ENCODE peak calls at places on chromosomes 16 and 17, in seven cellular contexts. One of them, this sample, is unnamed.

GRCh38 chr17:3558603-3559269 is 1.1 kb upstream of the TRPV3 start:
- DNase-seq in ascending aorta: no peak
- DNase-seq in IMR-90: peak; percentile 92
- DNase-seq in cardiac muscle cell: peak; percentile 43
- DNase-seq in BE2C: no peak
- DNase-seq in breast epithelium: peak; percentile 63
- DNase-seq in tibial artery: no peak
- DNase-seq in this sample: no peak

GRCh38 chr16:27245276-27246231 is 23.0 kb downstream of the NSMCE1 start:
- DNase-seq in ascending aorta: no peak
- DNase-seq in IMR-90: peak; percentile 99
- DNase-seq in cardiac muscle cell: peak; percentile 85
- DNase-seq in BE2C: no peak
- DNase-seq in breast epithelium: peak; percentile 15
- DNase-seq in tibial artery: peak; percentile 71
- DNase-seq in this sample: no peak

GRCh38 chr17:49779730-49780220 is 8.7 kb upstream of the KAT7 start:
- DNase-seq in ascending aorta: no peak
- DNase-seq in IMR-90: peak; percentile 84
- DNase-seq in cardiac muscle cell: peak; percentile 89
- DNase-seq in BE2C: peak; percentile 42
- DNase-seq in breast epithelium: no peak
- DNase-seq in tibial artery: peak; percentile 49
- DNase-seq in this sample: peak; percentile 42

GRCh38 chr17:44004761-44005526 is 522 bp downstream of the NAGS start:
- DNase-seq in ascending aorta: no peak
- DNase-seq in IMR-90: no peak
- DNase-seq in cardiac muscle cell: no peak
- DNase-seq in BE2C: peak; percentile 34
- DNase-seq in breast epithelium: no peak
- DNase-seq in tibial artery: no peak
- DNase-seq in this sample: no peak

GRCh38 chr17:80030730-80031410 is 4.8 kb downstream of the TBC1D16 start:
- DNase-seq in ascending aorta: no peak
- DNase-seq in IMR-90: no peak
- DNase-seq in cardiac muscle cell: no peak
- DNase-seq in BE2C: no peak
- DNase-seq in breast epithelium: peak; percentile 87
- DNase-seq in tibial artery: no peak
- DNase-seq in this sample: no peak

GRCh38 chr16:70725912-70726828 is 40.3 kb upstream of the MTSS2 start:
- DNase-seq in ascending aorta: no peak
- DNase-seq in IMR-90: peak; percentile 42
- DNase-seq in cardiac muscle cell: peak; percentile 59
- DNase-seq in BE2C: peak; percentile 48
- DNase-seq in breast epithelium: no peak
- DNase-seq in tibial artery: no peak
- DNase-seq in this sample: peak; percentile 79

GRCh38 chr17:82332669-82333278 is 792 bp downstream of the SECTM1 start:
- DNase-seq in ascending aorta: peak; percentile 36
- DNase-seq in IMR-90: peak; percentile 55
- DNase-seq in cardiac muscle cell: peak; percentile 41
- DNase-seq in BE2C: peak; percentile 16
- DNase-seq in breast epithelium: no peak
- DNase-seq in tibial artery: peak; percentile 50
- DNase-seq in this sample: peak; percentile 43

GRCh38 chr16:86120201-86120981 is 221.4 kb downstream of the IRF8 start:
- DNase-seq in ascending aorta: no peak
- DNase-seq in IMR-90: peak; percentile 41
- DNase-seq in cardiac muscle cell: no peak
- DNase-seq in BE2C: no peak
- DNase-seq in breast epithelium: no peak
- DNase-seq in tibial artery: no peak
- DNase-seq in this sample: no peak

GRCh38 chr17:29384901-29385300 is 5.3 kb upstream of the TAOK1 start:
- DNase-seq in ascending aorta: no peak
- DNase-seq in IMR-90: no peak
- DNase-seq in cardiac muscle cell: no peak
- DNase-seq in BE2C: no peak
- DNase-seq in breast epithelium: no peak
- DNase-seq in tibial artery: no peak
- DNase-seq in this sample: no peak

GRCh38 chr16:12296406-12296805 is 319.9 kb downstream of the SNX29 start:
- DNase-seq in ascending aorta: no peak
- DNase-seq in IMR-90: no peak
- DNase-seq in cardiac muscle cell: no peak
- DNase-seq in BE2C: no peak
- DNase-seq in breast epithelium: no peak
- DNase-seq in tibial artery: no peak
- DNase-seq in this sample: no peak

GRCh38 chr17:47701603-47702002 is 7.6 kb downstream of the TBKBP1 start:
- DNase-seq in ascending aorta: no peak
- DNase-seq in IMR-90: no peak
- DNase-seq in cardiac muscle cell: no peak
- DNase-seq in BE2C: peak; percentile 82
- DNase-seq in breast epithelium: no peak
- DNase-seq in tibial artery: no peak
- DNase-seq in this sample: no peak

GRCh38 chr17:56994009-56994792 is 16.3 kb downstream of the SCPEP1 start:
- DNase-seq in ascending aorta: no peak
- DNase-seq in IMR-90: peak; percentile 26
- DNase-seq in cardiac muscle cell: peak; percentile 49
- DNase-seq in BE2C: no peak
- DNase-seq in breast epithelium: no peak
- DNase-seq in tibial artery: no peak
- DNase-seq in this sample: no peak

GRCh38 chr17:56291226-56291805 is 138.0 kb downstream of the ANKFN1 start:
- DNase-seq in ascending aorta: no peak
- DNase-seq in IMR-90: peak; percentile 34
- DNase-seq in cardiac muscle cell: no peak
- DNase-seq in BE2C: no peak
- DNase-seq in breast epithelium: no peak
- DNase-seq in tibial artery: no peak
- DNase-seq in this sample: peak; percentile 6

GRCh38 chr17:49926886-49927285 is 42.1 kb upstream of the DLX4 start:
- DNase-seq in ascending aorta: no peak
- DNase-seq in IMR-90: no peak
- DNase-seq in cardiac muscle cell: peak; percentile 73
- DNase-seq in BE2C: no peak
- DNase-seq in breast epithelium: no peak
- DNase-seq in tibial artery: peak; percentile 55
- DNase-seq in this sample: peak; percentile 64

GRCh38 chr16:84141143-84141670 is 3.8 kb downstream of the HSDL1 start:
- DNase-seq in ascending aorta: no peak
- DNase-seq in IMR-90: no peak
- DNase-seq in cardiac muscle cell: no peak
- DNase-seq in BE2C: peak; percentile 37
- DNase-seq in breast epithelium: no peak
- DNase-seq in tibial artery: no peak
- DNase-seq in this sample: no peak
- TF ChIP-seq CTCF in ascending aorta: no peak
- TF ChIP-seq CTCF in IMR-90: no peak
- TF ChIP-seq CTCF in cardiac muscle cell: no peak
- TF ChIP-seq CTCF in BE2C: peak; percentile 49
- TF ChIP-seq CTCF in breast epithelium: no peak
- TF ChIP-seq CTCF in tibial artery: no peak
- TF ChIP-seq CTCF in this sample: peak; percentile 11

DNA sequence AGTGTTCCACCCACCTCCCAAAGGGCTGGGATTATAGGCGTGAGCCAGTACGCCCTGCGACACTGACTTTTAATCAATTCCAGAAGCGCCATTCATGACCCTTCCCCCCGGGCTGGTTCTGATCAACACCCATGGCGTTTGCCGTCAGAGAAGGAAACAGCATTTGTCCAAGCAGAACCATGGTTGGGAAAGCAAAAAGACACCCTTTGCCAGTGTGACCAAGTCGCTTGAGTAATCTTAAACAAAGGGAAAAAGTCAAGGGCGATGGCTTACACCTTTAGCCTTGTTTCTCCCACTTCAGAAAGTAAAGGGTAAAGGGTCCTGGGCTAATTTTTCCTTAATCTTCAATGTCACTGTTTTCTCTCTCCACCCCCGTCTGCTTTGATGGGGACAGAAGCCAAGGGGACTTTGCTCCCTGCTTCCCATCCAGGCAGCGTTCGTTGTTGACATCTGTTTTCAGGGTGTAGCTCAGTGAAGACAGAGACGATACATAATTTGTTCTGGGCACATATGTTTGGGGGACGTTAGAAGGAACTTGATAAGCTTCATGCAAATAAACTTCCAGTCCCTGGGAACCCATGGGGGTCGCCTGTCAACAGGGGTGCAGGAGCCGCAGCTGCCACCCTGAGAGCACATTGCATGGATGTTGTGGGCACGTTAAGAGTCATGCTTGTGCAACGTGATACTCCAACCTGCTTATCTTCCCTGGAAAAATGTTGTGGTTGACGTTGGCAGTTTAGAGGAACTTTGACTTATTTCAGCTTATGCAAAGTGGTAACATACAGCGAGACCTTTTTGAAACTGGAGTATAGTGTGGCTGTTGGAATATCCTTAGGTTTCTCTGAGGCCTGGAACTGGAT is 50.6 kb upstream of the TANGO6 start:
- DNase-seq in ascending aorta: no peak
- DNase-seq in IMR-90: peak; percentile 61
- DNase-seq in cardiac muscle cell: peak; percentile 93
- DNase-seq in BE2C: no peak
- DNase-seq in breast epithelium: no peak
- DNase-seq in tibial artery: no peak
- DNase-seq in this sample: no peak
- H3K4me1 ChIP-seq in ascending aorta: no peaks in the 10 kb centered on the region
- H3K4me1 ChIP-seq in IMR-90: peaks cover 13% of the 10 kb centered on the region
- H3K4me1 ChIP-seq in cardiac muscle cell: no peaks in the 10 kb centered on the region
- H3K4me1 ChIP-seq in BE2C: no peaks in the 10 kb centered on the region
- H3K4me1 ChIP-seq in breast epithelium: peaks cover 5% of the 10 kb centered on the region
- H3K4me1 ChIP-seq in tibial artery: no peaks in the 10 kb centered on the region
- H3K4me1 ChIP-seq in this sample: no peaks in the 10 kb centered on the region

GRCh38 chr17:21078056-21078825 is 35.4 kb upstream of the USP22 start:
- DNase-seq in ascending aorta: no peak
- DNase-seq in IMR-90: no peak
- DNase-seq in cardiac muscle cell: no peak
- DNase-seq in BE2C: no peak
- DNase-seq in breast epithelium: no peak
- DNase-seq in tibial artery: no peak
- DNase-seq in this sample: no peak
- TF ChIP-seq CTCF in ascending aorta: no peak
- TF ChIP-seq CTCF in IMR-90: no peak
- TF ChIP-seq CTCF in cardiac muscle cell: no peak
- TF ChIP-seq CTCF in BE2C: no peak
- TF ChIP-seq CTCF in breast epithelium: no peak
- TF ChIP-seq CTCF in tibial artery: no peak
- TF ChIP-seq CTCF in this sample: no peak

GRCh38 chr17:45299311-45299710 is 17.5 kb downstream of the MAP3K14 start:
- DNase-seq in ascending aorta: no peak
- DNase-seq in IMR-90: no peak
- DNase-seq in cardiac muscle cell: no peak
- DNase-seq in BE2C: peak; percentile 64
- DNase-seq in breast epithelium: no peak
- DNase-seq in tibial artery: peak; percentile 46
- DNase-seq in this sample: no peak
- H3K4me1 ChIP-seq in ascending aorta: peaks cover 2% of the 10 kb centered on the region
- H3K4me1 ChIP-seq in IMR-90: peaks cover 22% of the 10 kb centered on the region
- H3K4me1 ChIP-seq in cardiac muscle cell: peaks cover 25% of the 10 kb centered on the region
- H3K4me1 ChIP-seq in BE2C: peaks cover 28% of the 10 kb centered on the region
- H3K4me1 ChIP-seq in breast epithelium: no peaks in the 10 kb centered on the region
- H3K4me1 ChIP-seq in tibial artery: peaks cover 44% of the 10 kb centered on the region
- H3K4me1 ChIP-seq in this sample: peaks cover 77% of the 10 kb centered on the region

GRCh38 chr16:10625595-10626357 is 45.4 kb upstream of the EMP2 start:
- DNase-seq in ascending aorta: no peak
- DNase-seq in IMR-90: peak; percentile 31
- DNase-seq in cardiac muscle cell: no peak
- DNase-seq in BE2C: no peak
- DNase-seq in breast epithelium: no peak
- DNase-seq in tibial artery: no peak
- DNase-seq in this sample: no peak

GRCh38 chr16:10635367-10636021 is 55.1 kb upstream of the EMP2 start:
- DNase-seq in ascending aorta: no peak
- DNase-seq in IMR-90: no peak
- DNase-seq in cardiac muscle cell: no peak
- DNase-seq in BE2C: no peak
- DNase-seq in breast epithelium: no peak
- DNase-seq in tibial artery: no peak
- DNase-seq in this sample: no peak

GRCh38 chr16:10624527-10624926 is 44.1 kb upstream of the EMP2 start:
- DNase-seq in ascending aorta: no peak
- DNase-seq in IMR-90: no peak
- DNase-seq in cardiac muscle cell: no peak
- DNase-seq in BE2C: no peak
- DNase-seq in breast epithelium: no peak
- DNase-seq in tibial artery: no peak
- DNase-seq in this sample: no peak

DNA sequence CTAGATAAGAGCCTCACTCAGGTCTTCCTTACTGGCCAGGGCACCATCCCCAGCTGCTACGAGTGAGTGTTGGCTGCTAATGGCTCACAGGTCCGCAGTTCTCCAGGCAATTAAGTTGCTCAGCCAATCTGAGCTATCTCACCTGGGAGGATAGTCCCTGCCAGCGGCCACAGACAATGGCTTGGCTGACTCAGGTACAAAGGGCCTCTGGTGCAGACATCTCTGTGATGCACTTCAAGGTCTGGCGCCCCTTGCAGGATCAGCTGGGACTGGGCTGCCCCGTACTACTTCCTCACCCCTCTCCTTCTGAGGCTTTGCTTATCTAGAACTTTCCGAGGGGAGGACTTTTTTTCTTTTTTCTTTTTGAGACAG is 49.2 kb upstream of the EMP2 start:
- DNase-seq in ascending aorta: no peak
- DNase-seq in IMR-90: no peak
- DNase-seq in cardiac muscle cell: no peak
- DNase-seq in BE2C: no peak
- DNase-seq in breast epithelium: no peak
- DNase-seq in tibial artery: no peak
- DNase-seq in this sample: no peak
- TF ChIP-seq CTCF in ascending aorta: no peak
- TF ChIP-seq CTCF in IMR-90: no peak
- TF ChIP-seq CTCF in cardiac muscle cell: no peak
- TF ChIP-seq CTCF in BE2C: no peak
- TF ChIP-seq CTCF in breast epithelium: no peak
- TF ChIP-seq CTCF in tibial artery: no peak
- TF ChIP-seq CTCF in this sample: no peak

GRCh38 chr17:69433093-69433492 is 18.6 kb downstream of the MAP2K6 start:
- DNase-seq in ascending aorta: no peak
- DNase-seq in IMR-90: no peak
- DNase-seq in cardiac muscle cell: no peak
- DNase-seq in BE2C: no peak
- DNase-seq in breast epithelium: no peak
- DNase-seq in tibial artery: no peak
- DNase-seq in this sample: no peak
- H3K4me1 ChIP-seq in ascending aorta: no peaks in the 10 kb centered on the region
- H3K4me1 ChIP-seq in IMR-90: no peaks in the 10 kb centered on the region
- H3K4me1 ChIP-seq in cardiac muscle cell: peaks cover 33% of the 10 kb centered on the region
- H3K4me1 ChIP-seq in BE2C: peaks cover 8% of the 10 kb centered on the region
- H3K4me1 ChIP-seq in breast epithelium: no peaks in the 10 kb centered on the region
- H3K4me1 ChIP-seq in tibial artery: peaks cover 11% of the 10 kb centered on the region
- H3K4me1 ChIP-seq in this sample: peaks cover 28% of the 10 kb centered on the region